ENCODE peak calls at places on chromosomes 4 and X, in five cellular contexts. One of them, this sample, is unnamed.

GRCh38 chrX:109681475-109682081 is 51.5 kb downstream of the ACSL4 start:
- DNase-seq in esophagus muscularis mucosa: no peak
- DNase-seq in uterus: no peak
- DNase-seq in cardiac fibroblast: no peak
- DNase-seq in GM12865: no peak
- DNase-seq in this sample: no peak

GRCh38 chr4:187606581-187606980 is 389.0 kb upstream of the ZFP42 start:
- DNase-seq in GM12865: peak
- DNase-seq in esophagus muscularis mucosa: no peak
- DNase-seq in cardiac fibroblast: peak
- DNase-seq in uterus: no peak
- DNase-seq in this sample: no peak

GRCh38 chrX:153736871-153737441 is 12.3 kb downstream of the ABCD1 start:
- DNase-seq in esophagus muscularis mucosa: no peak
- DNase-seq in GM12865: no peak
- DNase-seq in cardiac fibroblast: no peak
- DNase-seq in uterus: no peak
- DNase-seq in this sample: no peak

GRCh38 chrX:26032141-26032917 is 105.8 kb upstream of the MAGEB18 start:
- DNase-seq in cardiac fibroblast: peak
- DNase-seq in esophagus muscularis mucosa: no peak
- DNase-seq in uterus: no peak
- DNase-seq in GM12865: no peak
- DNase-seq in this sample: no peak

GRCh38 chrX:19177710-19178109 is 55.4 kb upstream of the ADGRG2 start:
- DNase-seq in esophagus muscularis mucosa: no peak
- DNase-seq in uterus: no peak
- DNase-seq in GM12865: no peak
- DNase-seq in cardiac fibroblast: no peak
- DNase-seq in this sample: no peak

GRCh38 chr4:40575846-40576245 is 53.8 kb downstream of the RBM47 start:
- DNase-seq in esophagus muscularis mucosa: no peak
- DNase-seq in cardiac fibroblast: no peak
- DNase-seq in GM12865: no peak
- DNase-seq in uterus: no peak
- DNase-seq in this sample: no peak

GRCh38 chr4:142036795-142037583 is 400.6 kb downstream of the IL15 start:
- DNase-seq in uterus: no peak
- DNase-seq in cardiac fibroblast: no peak
- DNase-seq in GM12865: no peak
- DNase-seq in esophagus muscularis mucosa: no peak
- DNase-seq in this sample: no peak

GRCh38 chr4:31370866-31371465 is 650.8 kb downstream of the PCDH7 start:
- DNase-seq in uterus: no peak
- DNase-seq in cardiac fibroblast: peak
- DNase-seq in GM12865: peak
- DNase-seq in esophagus muscularis mucosa: no peak
- DNase-seq in this sample: no peak

GRCh38 chr4:151540728-151541437 is 131.9 kb downstream of the FHIP1A start:
- DNase-seq in esophagus muscularis mucosa: no peak
- DNase-seq in uterus: peak
- DNase-seq in GM12865: no peak
- DNase-seq in cardiac fibroblast: peak
- DNase-seq in this sample: no peak

GRCh38 chrX:139739138-139739537 is 31.2 kb upstream of the MCF2 start:
- DNase-seq in esophagus muscularis mucosa: no peak
- DNase-seq in cardiac fibroblast: no peak
- DNase-seq in GM12865: peak
- DNase-seq in uterus: no peak
- DNase-seq in this sample: no peak

GRCh38 chr4:57182132-57182874 is 72.1 kb upstream of the IGFBP7 start:
- DNase-seq in GM12865: no peak
- DNase-seq in cardiac fibroblast: no peak
- DNase-seq in esophagus muscularis mucosa: no peak
- DNase-seq in uterus: no peak
- DNase-seq in this sample: no peak

GRCh38 chrX:153468008-153468580 is 2.3 kb downstream of the HAUS7 start:
- DNase-seq in cardiac fibroblast: no peak
- DNase-seq in esophagus muscularis mucosa: no peak
- DNase-seq in GM12865: no peak
- DNase-seq in uterus: no peak
- DNase-seq in this sample: no peak

GRCh38 chrX:119537487-119537886 is 27.7 kb downstream of the STEEP1 start:
- DNase-seq in cardiac fibroblast: no peak
- DNase-seq in esophagus muscularis mucosa: no peak
- DNase-seq in uterus: no peak
- DNase-seq in GM12865: no peak
- DNase-seq in this sample: no peak

GRCh38 chr4:100372432-100372831 is 145.4 kb downstream of the EMCN start:
- DNase-seq in GM12865: peak
- DNase-seq in uterus: no peak
- DNase-seq in cardiac fibroblast: peak
- DNase-seq in esophagus muscularis mucosa: no peak
- DNase-seq in this sample: no peak
- TF ChIP-seq CTCF in GM12865: peak
- TF ChIP-seq CTCF in uterus: no peak
- TF ChIP-seq CTCF in cardiac fibroblast: peak
- TF ChIP-seq CTCF in esophagus muscularis mucosa: no peak
- TF ChIP-seq CTCF in this sample: peak

DNA sequence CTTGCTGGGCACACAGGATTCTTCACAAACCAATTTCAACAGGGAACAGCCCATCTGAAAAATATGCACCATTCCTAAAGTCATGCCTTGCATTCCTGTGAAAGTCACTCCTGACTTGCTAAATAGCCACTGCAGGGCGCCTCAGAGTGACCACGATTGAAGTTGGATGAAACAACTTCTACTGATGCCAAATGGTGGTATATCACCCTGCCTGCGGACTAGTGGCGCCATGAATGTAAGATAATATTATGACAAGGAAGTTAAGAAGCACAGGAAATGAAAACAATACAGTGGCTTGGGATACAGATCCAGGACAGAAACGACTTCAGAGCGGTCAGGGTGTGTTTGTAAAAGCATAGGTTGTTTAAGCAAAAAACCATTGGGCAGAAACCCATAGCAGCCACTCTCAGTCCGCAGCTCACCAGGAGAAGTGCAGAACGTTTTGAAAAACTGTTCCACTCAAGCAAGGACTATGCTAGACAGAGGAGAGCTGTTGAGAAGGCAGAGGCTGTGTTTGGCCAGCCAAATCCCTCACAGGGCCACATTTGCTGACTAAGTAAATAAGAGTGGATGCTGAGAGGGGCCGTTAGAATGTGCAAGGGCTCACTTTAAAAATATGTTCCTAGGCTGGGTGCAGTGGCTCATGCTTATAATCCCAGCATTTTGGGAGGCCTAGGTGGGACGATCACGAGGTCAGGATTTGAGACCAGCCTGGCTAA is 250.4 kb downstream of the PTTG2 start:
- DNase-seq in cardiac fibroblast: peak
- DNase-seq in GM12865: no peak
- DNase-seq in uterus: no peak
- DNase-seq in esophagus muscularis mucosa: no peak
- DNase-seq in this sample: no peak
- TF ChIP-seq CTCF in cardiac fibroblast: no peak
- TF ChIP-seq CTCF in GM12865: no peak
- TF ChIP-seq CTCF in uterus: no peak
- TF ChIP-seq CTCF in esophagus muscularis mucosa: no peak
- TF ChIP-seq CTCF in this sample: no peak

GRCh38 chrX:40470830-40471429 is 109.8 kb upstream of the ATP6AP2 start:
- DNase-seq in GM12865: no peak
- DNase-seq in cardiac fibroblast: no peak
- DNase-seq in uterus: no peak
- DNase-seq in esophagus muscularis mucosa: no peak
- DNase-seq in this sample: no peak

GRCh38 chrX:40471965-40472648 is 108.7 kb upstream of the ATP6AP2 start:
- DNase-seq in GM12865: peak
- DNase-seq in cardiac fibroblast: peak
- DNase-seq in esophagus muscularis mucosa: no peak
- DNase-seq in uterus: peak
- DNase-seq in this sample: no peak

GRCh38 chrX:40469316-40469715 is 111.5 kb upstream of the ATP6AP2 start:
- DNase-seq in esophagus muscularis mucosa: no peak
- DNase-seq in cardiac fibroblast: no peak
- DNase-seq in uterus: no peak
- DNase-seq in GM12865: no peak
- DNase-seq in this sample: no peak

GRCh38 chrX:40465735-40466551 is 114.8 kb upstream of the ATP6AP2 start:
- DNase-seq in uterus: no peak
- DNase-seq in cardiac fibroblast: peak
- DNase-seq in esophagus muscularis mucosa: no peak
- DNase-seq in GM12865: peak
- DNase-seq in this sample: no peak

GRCh38 chrX:40468033-40468979 is 112.5 kb upstream of the ATP6AP2 start:
- DNase-seq in esophagus muscularis mucosa: no peak
- DNase-seq in cardiac fibroblast: peak
- DNase-seq in GM12865: peak
- DNase-seq in uterus: no peak
- DNase-seq in this sample: no peak
- TF ChIP-seq CTCF in esophagus muscularis mucosa: peak
- TF ChIP-seq CTCF in cardiac fibroblast: peak
- TF ChIP-seq CTCF in GM12865: peak
- TF ChIP-seq CTCF in uterus: no peak
- TF ChIP-seq CTCF in this sample: peak

GRCh38 chrX:74465424-74465823 is 44.1 kb downstream of the SLC16A2 start:
- DNase-seq in cardiac fibroblast: peak
- DNase-seq in uterus: no peak
- DNase-seq in GM12865: no peak
- DNase-seq in esophagus muscularis mucosa: no peak
- DNase-seq in this sample: no peak
- TF ChIP-seq CTCF in cardiac fibroblast: peak
- TF ChIP-seq CTCF in uterus: no peak
- TF ChIP-seq CTCF in GM12865: no peak
- TF ChIP-seq CTCF in esophagus muscularis mucosa: no peak
- TF ChIP-seq CTCF in this sample: no peak

DNA sequence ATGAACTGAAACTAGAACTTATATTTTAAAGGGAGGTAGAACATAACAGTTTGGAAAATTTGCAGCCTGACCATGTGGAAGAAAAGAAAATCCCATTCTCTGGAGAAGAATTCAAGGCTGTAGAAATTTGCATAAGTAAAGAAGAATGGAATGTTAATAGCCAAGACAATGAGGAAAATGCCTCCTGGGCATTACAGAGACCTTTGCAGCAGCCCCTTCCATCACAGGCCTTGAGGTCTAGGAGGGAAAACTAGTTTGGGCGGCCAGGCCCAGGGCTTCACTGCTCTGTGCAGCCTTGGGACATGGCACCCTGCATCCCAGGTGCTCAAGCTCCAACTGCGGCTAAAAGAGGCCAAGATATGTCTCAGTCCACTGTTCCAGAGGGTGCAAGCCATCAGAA is 1506.8 kb downstream of the PCDH18 start:
- DNase-seq in GM12865: no peak
- DNase-seq in uterus: no peak
- DNase-seq in cardiac fibroblast: no peak
- DNase-seq in esophagus muscularis mucosa: no peak
- DNase-seq in this sample: no peak
- TF ChIP-seq CTCF in GM12865: no peak
- TF ChIP-seq CTCF in uterus: no peak
- TF ChIP-seq CTCF in cardiac fibroblast: no peak
- TF ChIP-seq CTCF in esophagus muscularis mucosa: no peak
- TF ChIP-seq CTCF in this sample: no peak

This sample was measured in D721Med.